ENCODE peak calls at places on chromosomes 3 and 15, in seven cellular contexts. U is left ventricle myocardium inferior, C is upper lobe of right lung, M is AG10803, T is PC-9, A is heart right ventricle, B is AG04450. F is an unnamed sample.
A peak's percentile ranks its signal among the peaks of the same experiment; 100 is the strongest.

GRCh38 chr3:195877767-195878423 is 30.5 kb downstream of the TNK2 start:
- DNase-seq in U (no peak), C (no peak), M (no peak), T (no peak), A (no peak), B (no peak), F (no peak)

GRCh38 chr3:37197810-37198371 is 23.5 kb upstream of the LRRFIP2 start:
- DNase-seq in U (no peak), C (no peak), M (peak; percentile 88), T (no peak), A (no peak), B (no peak), F (peak; percentile 88)

GRCh38 chr3:60053518-60054265 is 1003.9 kb upstream of the CFAP20DC start:
- DNase-seq in U (no peak), C (no peak), M (peak; percentile 45), T (no peak), A (no peak), B (peak; percentile 8), F (peak; percentile 38)

GRCh38 chr3:132652640-132653270 is 6.9 kb downstream of the ACAD11 start:
- DNase-seq in U (no peak), C (no peak), M (peak; percentile 84), T (no peak), A (no peak), B (no peak), F (peak; percentile 82)

GRCh38 chr3:83843716-83844115 is 1115.1 kb upstream of the CADM2 start:
- DNase-seq in U (no peak), C (no peak), M (no peak), T (no peak), A (no peak), B (no peak), F (no peak)

GRCh38 chr15:62288361-62289017 is 123.4 kb upstream of the C2CD4B start:
- DNase-seq in U (no peak), C (no peak), M (no peak), T (no peak), A (no peak), B (no peak), F (no peak)

GRCh38 chr3:55454611-55455010 is 32.5 kb downstream of the WNT5A start:
- DNase-seq in U (no peak), C (no peak), M (no peak), T (no peak), A (no peak), B (no peak), F (peak; percentile 59)

GRCh38 chr3:142647856-142648255 is 51.7 kb downstream of the PLS1 start:
- DNase-seq in U (no peak), C (no peak), M (no peak), T (peak; percentile 58), A (no peak), B (no peak), F (peak; percentile 53)

GRCh38 chr3:52084954-52085730 is 28.8 kb upstream of the DUSP7 start:
- DNase-seq in U (no peak), C (no peak), M (no peak), T (no peak), A (no peak), B (no peak), F (no peak)

GRCh38 chr3:28317438-28318022 is 31.0 kb upstream of the ZCWPW2 start:
- DNase-seq in U (no peak), C (no peak), M (peak; percentile 40), T (no peak), A (no peak), B (no peak), F (peak; percentile 51)

GRCh38 chr3:149969110-149969944 is 1.4 kb downstream of the PFN2 start:
- DNase-seq in U (peak; percentile 25), C (no peak), M (peak; percentile 90), T (peak; percentile 77), A (no peak), B (peak; percentile 68), F (peak; percentile 82)
- TF ChIP-seq CTCF in U (no peak), C (peak; percentile 14), M (peak; percentile 38), T (peak; percentile 22), A (peak; percentile 7), B (peak; percentile 25), F (no peak)

GRCh38 chr3:14539384-14540208 is 546 bp downstream of the GRIP2 start:
- DNase-seq in U (peak; percentile 40), C (no peak), M (no peak), T (no peak), A (no peak), B (no peak), F (no peak)
- H3K4me3 ChIP-seq in U (peak overlapping the region; percentile 71), C (no peak overlapping the region), M (no peak overlapping the region), T (no peak overlapping the region), A (peak overlapping the region; percentile 62), B (no peak overlapping the region), F (no peak overlapping the region)

DNA sequence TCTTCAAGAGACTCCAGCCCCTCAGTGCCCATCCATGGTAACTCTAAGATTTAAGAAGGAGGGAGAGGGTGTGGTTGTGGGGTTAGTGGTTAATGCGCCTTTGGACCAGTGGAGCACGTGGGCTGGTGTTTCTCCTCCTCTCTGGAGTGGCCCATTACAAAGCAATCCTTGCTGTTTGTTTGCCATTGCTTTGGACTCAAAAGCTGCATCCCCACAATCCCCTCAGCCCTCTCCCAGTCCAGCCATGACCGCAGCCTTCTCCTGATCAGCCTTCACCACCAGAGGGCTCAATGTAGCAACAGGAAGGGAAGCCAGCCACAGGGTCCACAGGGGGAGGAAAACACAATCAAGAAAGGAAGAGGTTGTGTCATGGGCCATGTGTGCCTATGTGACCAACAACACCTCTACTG is 38.4 kb upstream of the FAM174B start:
- DNase-seq in U (no peak), C (no peak), M (peak; percentile 9), T (no peak), A (no peak), B (no peak), F (peak; percentile 19)
- TF ChIP-seq CTCF in U (peak; percentile 44), C (no peak), M (peak; percentile 40), T (peak; percentile 39), A (no peak), B (peak; percentile 47), F (peak; percentile 39)

DNA sequence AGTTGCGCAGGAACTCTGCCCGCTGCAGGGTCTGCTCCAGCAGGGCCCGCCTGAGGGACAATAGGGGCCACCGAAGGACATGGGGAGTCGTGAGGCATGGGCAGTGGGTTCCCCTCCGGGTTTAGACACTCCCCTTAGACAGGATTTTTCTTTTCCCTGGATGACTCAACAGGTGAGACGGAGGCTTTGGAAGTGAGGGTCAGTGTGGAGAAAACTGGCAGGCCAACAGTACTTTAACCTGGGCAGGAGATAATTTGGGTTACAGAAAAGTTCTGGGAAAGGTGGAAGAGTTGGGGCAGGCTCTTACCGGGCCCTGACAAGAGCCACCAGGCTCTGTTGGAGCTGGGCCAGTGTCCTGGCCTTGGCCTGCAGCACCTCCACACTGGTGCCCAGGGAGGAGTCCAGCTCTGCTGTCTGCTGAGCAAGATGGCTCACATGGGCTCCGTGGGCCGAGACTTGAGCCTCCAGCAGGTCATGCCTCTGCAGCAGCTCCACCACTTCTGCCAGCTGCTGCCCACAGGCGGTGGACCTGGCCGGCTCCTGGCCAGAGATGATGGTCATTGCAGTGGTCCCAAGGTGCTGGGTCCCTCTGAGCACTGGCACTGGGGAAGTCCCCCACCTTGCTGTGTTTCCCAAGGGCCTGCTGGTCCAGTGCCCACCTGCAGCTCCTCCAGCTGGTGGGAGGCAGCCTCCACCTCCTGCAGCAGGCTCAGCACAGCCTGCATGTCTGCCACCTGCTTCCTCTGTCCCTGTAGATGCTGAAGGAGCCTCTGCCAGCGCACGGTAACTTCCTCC is 11.0 kb downstream of the SPTBN5 start:
- DNase-seq in U (no peak), C (no peak), M (no peak), T (no peak), A (no peak), B (no peak), F (no peak)
- H3K4me3 ChIP-seq in U (peak overlapping the region; percentile 59), C (no peak overlapping the region), M (no peak overlapping the region), T (peak overlapping the region; percentile 42), A (peak overlapping the region; percentile 38), B (no peak overlapping the region), F (no peak overlapping the region)

GRCh38 chr3:53834429-53835095 is 11.7 kb downstream of the CHDH start:
- DNase-seq in U (no peak), C (no peak), M (peak; percentile 40), T (no peak), A (no peak), B (no peak), F (no peak)

GRCh38 chr3:53833650-53834049 is 12.6 kb downstream of the CHDH start:
- DNase-seq in U (no peak), C (no peak), M (no peak), T (no peak), A (no peak), B (no peak), F (no peak)

GRCh38 chr3:53836084-53836872 is 9.9 kb downstream of the CHDH start:
- DNase-seq in U (no peak), C (no peak), M (no peak), T (no peak), A (no peak), B (no peak), F (no peak)

GRCh38 chr3:53835257-53835656 is 11.0 kb downstream of the CHDH start:
- DNase-seq in U (no peak), C (no peak), M (no peak), T (no peak), A (no peak), B (no peak), F (no peak)

DNA sequence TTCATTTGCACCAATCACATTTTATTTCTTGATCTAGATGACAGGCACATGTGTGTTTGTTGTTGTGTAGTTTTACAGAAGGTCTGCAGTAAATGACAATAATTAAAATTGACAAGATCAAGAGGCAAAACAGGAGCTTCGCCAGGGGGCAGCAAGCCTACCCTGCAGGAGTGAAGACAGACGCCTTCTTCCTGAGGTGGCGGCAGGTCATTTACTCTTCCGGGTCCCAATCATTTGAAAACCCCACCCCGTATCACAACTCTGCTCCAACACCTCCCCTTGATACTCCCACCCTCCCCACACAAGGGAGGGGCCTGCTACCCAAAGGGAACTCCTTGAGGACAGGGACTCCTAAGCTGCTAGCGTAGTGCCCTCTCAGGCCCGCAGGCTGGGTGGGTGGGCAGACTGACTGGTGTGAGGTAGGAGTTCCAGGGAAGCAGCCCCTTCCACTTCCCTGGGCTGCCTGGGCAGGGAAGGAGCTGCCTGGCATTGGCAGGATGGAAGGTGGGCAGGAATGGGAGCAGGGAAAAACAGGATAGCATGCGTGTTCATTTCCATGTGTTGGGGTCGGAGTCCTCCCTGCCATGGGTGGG is 13.1 kb downstream of the CHDH start:
- DNase-seq in U (no peak), C (no peak), M (no peak), T (no peak), A (no peak), B (no peak), F (no peak)
- TF ChIP-seq CTCF in U (no peak), C (no peak), M (no peak), T (no peak), A (no peak), B (no peak), F (no peak)

DNA sequence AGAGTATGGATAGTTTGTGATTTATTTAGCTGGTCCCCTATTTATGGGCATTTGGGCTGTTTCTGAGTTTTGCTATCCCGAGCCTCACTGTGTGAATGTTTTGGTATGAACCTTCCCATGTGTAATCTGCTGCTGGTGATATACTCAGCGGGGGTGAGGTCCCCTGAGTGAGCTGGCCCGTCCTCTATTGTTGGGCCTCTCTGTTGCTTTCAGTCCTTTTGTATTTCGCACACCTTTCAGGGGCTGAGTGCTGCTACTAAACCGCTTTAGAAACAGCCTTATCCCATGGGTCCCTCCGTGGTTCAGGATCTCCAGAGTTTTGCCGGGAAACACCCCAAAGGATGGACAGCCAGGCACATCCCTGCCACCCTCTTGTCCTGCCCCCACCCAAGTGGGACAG is 94.5 kb downstream of the WNT7A start:
- DNase-seq in U (no peak), C (peak; percentile 15), M (no peak), T (no peak), A (no peak), B (no peak), F (no peak)
- H3K4me3 ChIP-seq in U (no peak overlapping the region), C (no peak overlapping the region), M (no peak overlapping the region), T (no peak overlapping the region), A (no peak overlapping the region), B (no peak overlapping the region), F (no peak overlapping the region)